ENCODE peak calls at places on chromosomes 13 and 19, in five cellular contexts. Z, O, L, P and Q are unnamed samples.

GRCh38 chr19:49338691-49339363 is 3.6 kb downstream of the CD37 start:
- DNase-seq in Z (peak; percentile 88), O (peak; percentile 99), L (peak; percentile 97), P (no peak), Q (peak; percentile 90)

GRCh38 chr19:39499082-39499642 is 415 bp downstream of the DLL3 start:
- DNase-seq in Z (no peak), O (peak; percentile 65), L (no peak), P (no peak), Q (no peak)

GRCh38 chr19:17127671-17128070 is 52.1 kb downstream of the MYO9B start:
- DNase-seq in Z (no peak), O (no peak), L (no peak), P (no peak), Q (no peak)

GRCh38 chr13:50731400-50731799 is 112.1 kb downstream of the DLEU7 start:
- DNase-seq in Z (no peak), O (no peak), L (no peak), P (no peak), Q (no peak)

GRCh38 chr19:10419646-10420443 is 493 bp upstream of the PDE4A start:
- DNase-seq in Z (no peak), O (peak; percentile 97), L (no peak), P (no peak), Q (no peak)

GRCh38 chr13:44768775-44769578 is 192.8 kb upstream of the TSC22D1 start:
- DNase-seq in Z (no peak), O (no peak), L (peak; percentile 31), P (no peak), Q (no peak)

GRCh38 chr13:105167385-105167784 is 1368.1 kb downstream of the EFNB2 start:
- DNase-seq in Z (no peak), O (no peak), L (no peak), P (no peak), Q (no peak)

GRCh38 chr13:41762796-41763195 is 198.1 kb downstream of the VWA8 start:
- DNase-seq in Z (no peak), O (no peak), L (no peak), P (no peak), Q (no peak)

GRCh38 chr13:29758591-29759114 is 91.8 kb downstream of the UBL3 start:
- DNase-seq in Z (no peak), O (no peak), L (no peak), P (no peak), Q (no peak)

GRCh38 chr19:53877361-53877766 is 4.6 kb upstream of the PRKCG start:
- DNase-seq in Z (no peak), O (peak; percentile 34), L (no peak), P (no peak), Q (no peak)

GRCh38 chr13:24921003-24921402 is 157.0 kb downstream of the RNF17 start:
- DNase-seq in Z (no peak), O (peak; percentile 59), L (no peak), P (no peak), Q (no peak)

GRCh38 chr19:14997981-14998380 is 18.3 kb upstream of the SLC1A6 start:
- DNase-seq in Z (no peak), O (no peak), L (no peak), P (no peak), Q (no peak)

GRCh38 chr13:99133230-99133629 is 67.4 kb upstream of the UBAC2 start:
- DNase-seq in Z (no peak), O (no peak), L (no peak), P (no peak), Q (no peak)

GRCh38 chr19:6947745-6948144 is 60.4 kb downstream of the ADGRE1 start:
- DNase-seq in Z (no peak), O (no peak), L (no peak), P (no peak), Q (no peak)

GRCh38 chr13:111429064-111429558 is 108.7 kb downstream of the TEX29 start:
- DNase-seq in Z (no peak), O (peak; percentile 81), L (peak; percentile 65), P (peak; percentile 63), Q (no peak)

GRCh38 chr19:48368942-48369341 is 4.8 kb downstream of the SYNGR4 start:
- DNase-seq in Z (peak; percentile 89), O (no peak), L (no peak), P (no peak), Q (no peak)

GRCh38 chr13:98585398-98585754 is 8.5 kb upstream of the STK24 start:
- DNase-seq in Z (peak; percentile 61), O (no peak), L (no peak), P (no peak), Q (no peak)

GRCh38 chr13:95462801-95463200 is 89.7 kb upstream of the CLDN10 start:
- DNase-seq in Z (no peak), O (no peak), L (no peak), P (no peak), Q (no peak)

GRCh38 chr19:3606174-3606689 is 443 bp downstream of the TBXA2R start:
- DNase-seq in Z (peak; percentile 81), O (peak; percentile 65), L (peak; percentile 53), P (no peak), Q (no peak)

GRCh38 chr19:3604227-3604986 is 2.3 kb downstream of the TBXA2R start:
- DNase-seq in Z (no peak), O (no peak), L (no peak), P (no peak), Q (peak; percentile 74)

GRCh38 chr19:3605361-3605760 is 1.3 kb downstream of the TBXA2R start:
- DNase-seq in Z (no peak), O (no peak), L (no peak), P (no peak), Q (no peak)

GRCh38 chr19:3605770-3606169 is 905 bp downstream of the TBXA2R start:
- DNase-seq in Z (no peak), O (no peak), L (no peak), P (no peak), Q (no peak)

DNA sequence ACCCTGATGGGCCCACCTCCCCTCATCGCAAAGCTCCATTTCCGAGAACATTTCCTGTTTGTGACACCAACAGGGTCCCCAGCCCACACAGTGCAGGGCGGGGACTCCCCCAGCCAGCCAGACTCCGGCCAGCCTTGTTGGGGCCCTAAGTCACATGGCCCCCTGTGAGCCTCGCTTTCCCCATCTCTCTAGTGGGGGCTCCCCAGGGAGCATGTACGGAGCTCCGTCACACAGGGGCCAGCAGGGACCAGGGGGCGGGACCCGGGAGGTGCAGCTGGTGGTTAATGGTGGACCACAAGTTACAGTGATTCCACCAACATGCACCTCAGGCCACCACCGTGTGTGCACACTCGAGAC is 1.7 kb downstream of the TBXA2R start:
- DNase-seq in Z (no peak), O (no peak), L (no peak), P (no peak), Q (peak; percentile 87)
- H3K4me3 ChIP-seq in Z (no peak overlapping the region), O (no peak overlapping the region), L (no peak overlapping the region), P (peak overlapping the region; percentile 5), Q (peak overlapping the region; percentile 88)

GRCh38 chr19:41877916-41878905 is 1.1 kb downstream of the CD79A start:
- DNase-seq in Z (no peak), O (no peak), L (no peak), P (no peak), Q (no peak)

GRCh38 chr19:41879080-41879479 is 2.0 kb downstream of the CD79A start:
- DNase-seq in Z (no peak), O (no peak), L (no peak), P (no peak), Q (no peak)

GRCh38 chr19:41879670-41880328 is 2.7 kb downstream of the CD79A start:
- DNase-seq in Z (no peak), O (no peak), L (no peak), P (no peak), Q (no peak)

GRCh38 chr19:41876847-41877489 is at the start of gene CD79A:
- DNase-seq in Z (no peak), O (no peak), L (no peak), P (no peak), Q (no peak)

DNA sequence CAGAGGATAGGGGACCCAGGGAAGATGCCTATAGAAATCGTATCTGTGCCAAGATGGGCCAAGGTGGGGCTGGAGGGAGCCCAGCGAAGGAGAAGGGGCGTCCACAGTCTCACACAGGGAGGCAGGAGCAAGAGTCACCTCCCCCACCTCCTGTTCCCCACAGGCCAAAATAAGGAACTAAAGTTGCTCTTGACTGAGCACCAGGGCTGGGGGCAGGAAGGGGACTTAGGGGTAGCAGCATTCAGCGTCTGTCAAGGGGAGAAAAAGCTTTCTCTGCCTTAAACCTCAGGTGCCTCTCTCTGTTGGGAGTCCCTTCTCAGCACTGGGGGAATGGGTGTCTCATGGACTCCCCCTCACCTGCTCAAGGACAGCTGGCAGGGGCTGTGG is 404 bp downstream of the CD79A start:
- DNase-seq in Z (no peak), O (no peak), L (no peak), P (no peak), Q (no peak)
- H3K4me1 ChIP-seq in Z (peaks cover 44% of the 10 kb centered on the region), O (peaks cover 4% of the 10 kb centered on the region), L (peaks cover 8% of the 10 kb centered on the region), P (no peaks in the 10 kb centered on the region), Q (peaks cover 4% of the 10 kb centered on the region)

GRCh38 chr13:35479223-35479536 is 2.7 kb upstream of the MAB21L1 start:
- DNase-seq in Z (no peak), O (peak; percentile 69), L (no peak), P (no peak), Q (no peak)

GRCh38 chr13:35475960-35476943 is at the start of gene MAB21L1:
- DNase-seq in Z (no peak), O (peak; percentile 49), L (no peak), P (peak; percentile 77), Q (peak; percentile 83)

GRCh38 chr13:35479691-35480090 is 3.2 kb upstream of the MAB21L1 start:
- DNase-seq in Z (no peak), O (no peak), L (no peak), P (no peak), Q (no peak)

GRCh38 chr13:35481777-35482176 is 5.3 kb upstream of the MAB21L1 start:
- DNase-seq in Z (no peak), O (no peak), L (no peak), P (no peak), Q (no peak)

DNA sequence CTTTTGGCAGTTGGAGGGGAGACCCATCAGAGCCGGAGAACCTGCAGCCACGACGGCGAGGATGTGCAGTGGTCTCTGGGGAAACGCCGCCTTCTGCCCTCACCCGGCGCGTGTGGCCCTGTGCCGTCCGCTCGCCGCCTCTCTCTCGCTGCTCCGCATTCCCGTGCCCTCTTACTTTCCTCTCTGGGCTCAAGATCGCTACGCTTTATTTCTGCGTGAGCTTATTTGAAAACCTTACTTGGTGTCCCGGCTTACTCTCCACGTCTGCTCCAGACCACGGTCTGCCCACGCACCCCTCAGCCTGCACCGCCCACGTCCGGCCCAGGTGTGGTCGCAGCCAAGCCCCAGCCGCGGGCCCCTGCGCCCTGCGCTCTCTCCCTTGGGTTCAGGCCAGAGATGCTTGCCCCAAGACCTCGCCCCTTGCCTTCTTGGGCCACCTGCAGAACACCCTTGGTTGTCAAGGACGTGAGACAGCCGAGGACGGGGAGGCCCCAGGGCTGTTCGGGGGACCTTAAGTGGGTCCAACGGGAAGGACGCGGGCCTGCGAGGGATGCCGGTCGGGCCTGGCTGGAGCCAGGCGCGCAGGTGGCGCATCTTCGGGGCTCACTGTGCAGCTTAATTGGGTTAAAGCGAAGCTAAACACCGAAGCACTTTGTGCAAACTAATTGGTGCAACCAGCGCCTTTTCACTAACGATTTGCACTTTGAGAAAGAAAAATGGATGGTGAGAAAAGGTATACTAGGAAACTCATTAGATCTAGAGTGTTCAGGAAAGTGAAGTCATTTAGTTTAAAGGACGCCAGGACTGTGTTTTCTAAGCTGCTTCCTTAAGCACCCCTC is 2.1 kb upstream of the MAB21L1 start:
- DNase-seq in Z (no peak), O (peak; percentile 65), L (no peak), P (no peak), Q (no peak)
- H3K4me3 ChIP-seq in Z (no peak overlapping the region), O (peak overlapping the region; percentile 63), L (no peak overlapping the region), P (no peak overlapping the region), Q (no peak overlapping the region)

GRCh38 chr13:110302986-110303385 is 4.0 kb downstream of the COL4A1 start:
- DNase-seq in Z (no peak), O (no peak), L (no peak), P (no peak), Q (no peak)
- H3K4me1 ChIP-seq in Z (no peaks in the 10 kb centered on the region), O (peaks cover 45% of the 10 kb centered on the region), L (peaks cover 42% of the 10 kb centered on the region), P (no peaks in the 10 kb centered on the region), Q (peaks cover 54% of the 10 kb centered on the region)